ENCODE peak calls at places on chromosomes 2 and 18, in four cellular contexts. I is K562, X is GM12878, E is HepG2. F is an unnamed sample.

GRCh38 chr2:28268386-28268785 is 124.3 kb upstream of the FOSL2 start:
- DNase-seq in E (no peak), I (no peak), X (no peak), F (no peak)

GRCh38 chr2:19140463-19141208 is 217.8 kb downstream of the OSR1 start:
- DNase-seq in X (no peak), E (peak), I (no peak), F (no peak)

GRCh38 chr2:9709539-9710285 is 78.9 kb upstream of the YWHAQ start:
- DNase-seq in X (no peak), E (no peak), I (no peak), F (no peak)

GRCh38 chr2:200306969-200307811 is 697 bp downstream of the SPATS2L start:
- DNase-seq in E (no peak), I (peak), X (no peak), F (peak)

GRCh38 chr2:50746526-50746925 is 285.4 kb downstream of the NRXN1 start:
- DNase-seq in I (peak), X (no peak), E (peak), F (peak)

GRCh38 chr2:100173907-100174525 is 31.6 kb upstream of the AFF3 start:
- DNase-seq in E (no peak), I (no peak), X (no peak), F (no peak)

GRCh38 chr2:237322564-237322963 is 91.4 kb downstream of the COL6A3 start:
- DNase-seq in I (no peak), E (peak), X (no peak), F (peak)

GRCh38 chr2:172375247-172375646 is 52.1 kb upstream of the ITGA6 start:
- DNase-seq in I (no peak), E (no peak), X (no peak), F (no peak)

GRCh38 chr2:109322111-109322510 is 193.1 kb downstream of the SH3RF3 start:
- DNase-seq in X (no peak), I (no peak), E (no peak), F (no peak)

GRCh38 chr2:128280901-128281321 is 37.8 kb downstream of the HS6ST1 start:
- DNase-seq in I (no peak), X (no peak), E (no peak), F (peak)

GRCh38 chr2:16625759-16626158 is 39.9 kb downstream of the CYRIA start:
- DNase-seq in I (no peak), E (no peak), X (peak), F (no peak)

GRCh38 chr2:26666671-26667070 is 25.5 kb upstream of the CIB4 start:
- DNase-seq in E (no peak), X (no peak), I (no peak), F (no peak)

GRCh38 chr2:220191031-220191430 is 563.6 kb downstream of the SLC4A3 start:
- DNase-seq in X (no peak), I (no peak), E (no peak), F (no peak)
- TF ChIP-seq CREM in X (no peak), I (no peak), E (no peak), F (no peak)

GRCh38 chr2:31675485-31675901 is 94.8 kb upstream of the SRD5A2 start:
- DNase-seq in E (peak), I (no peak), X (no peak), F (peak)

GRCh38 chr2:31674446-31674845 is 93.7 kb upstream of the SRD5A2 start:
- DNase-seq in E (no peak), I (no peak), X (no peak), F (no peak)
- TF ChIP-seq CTCF in E (no peak), I (no peak), X (no peak), F (no peak)

GRCh38 chr18:78396756-78397155 is 582.9 kb upstream of the SALL3 start:
- DNase-seq in E (no peak), X (no peak), I (no peak), F (no peak)
- TF ChIP-seq USF2 in E (no peak), X (no peak), I (no peak), F (no peak)

GRCh38 chr18:22141211-22141610 is 28.2 kb upstream of the GATA6 start:
- DNase-seq in I (no peak), E (no peak), X (no peak), F (no peak)

GRCh38 chr18:22132763-22133162 is 36.6 kb upstream of the GATA6 start:
- DNase-seq in E (no peak), X (no peak), I (no peak), F (no peak)

GRCh38 chr18:22132258-22132657 is 37.1 kb upstream of the GATA6 start:
- DNase-seq in I (no peak), X (no peak), E (no peak), F (no peak)

DNA sequence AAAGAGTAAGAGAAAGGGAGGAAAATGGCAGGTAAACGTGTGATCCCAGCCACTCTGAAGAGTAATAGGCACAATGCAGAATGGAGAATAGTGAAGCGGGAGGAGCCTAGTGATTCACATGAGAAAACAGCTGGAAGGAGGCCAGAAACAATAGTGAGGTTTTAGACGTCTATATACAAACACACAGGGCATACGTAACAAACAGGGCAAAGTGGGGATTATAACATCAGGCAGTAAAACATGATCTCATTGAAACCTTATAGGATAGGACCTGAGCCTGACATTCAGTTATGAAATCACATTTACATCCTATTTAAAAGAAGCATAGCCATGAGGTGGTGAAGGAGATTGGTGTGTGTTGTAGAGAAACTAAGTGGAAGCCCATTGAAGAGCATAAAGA is 33.0 kb upstream of the GATA6 start:
- DNase-seq in I (no peak), E (no peak), X (no peak), F (no peak)
- TF ChIP-seq CREM in I (no peak), E (no peak), X (no peak), F (no peak)

GRCh38 chr2:72859831-72860262 is 27.4 kb upstream of the SPR start:
- DNase-seq in X (no peak), I (peak), E (peak), F (peak)
- TF ChIP-seq CTCF in X (peak), I (peak), E (peak), F (peak)

GRCh38 chr2:183671233-183671632 is 547.0 kb downstream of the NUP35 start:
- DNase-seq in E (no peak), I (no peak), X (no peak), F (no peak)

GRCh38 chr2:183665403-183665802 is 541.2 kb downstream of the NUP35 start:
- DNase-seq in X (no peak), E (no peak), I (no peak), F (no peak)

DNA sequence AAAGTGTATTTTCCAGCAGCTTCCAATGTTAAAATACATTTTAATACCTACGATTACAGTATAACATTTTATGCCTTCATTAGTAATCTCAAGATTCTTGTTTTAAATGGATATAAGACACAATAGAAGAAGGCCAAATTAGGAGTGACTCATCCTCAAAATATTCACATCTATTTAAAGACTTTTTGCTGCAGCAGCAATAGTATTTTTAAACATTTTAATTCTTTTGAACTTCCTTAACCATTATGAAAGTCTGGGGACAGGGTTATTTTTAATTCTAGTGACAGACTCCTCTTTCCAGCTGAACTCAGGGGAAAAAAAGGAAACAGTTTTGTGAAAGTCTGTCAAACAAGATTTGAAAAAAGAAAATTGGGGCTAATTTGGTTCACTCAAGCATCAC is 541.7 kb downstream of the NUP35 start:
- DNase-seq in E (no peak), X (no peak), I (no peak), F (no peak)
- TF ChIP-seq USF2 in E (no peak), X (no peak), I (no peak), F (no peak)